ENCODE peak calls at places on chromosomes 12 and 14, in eight cellular contexts. T is transverse colon, B is SK-N-MC, O is breast epithelium, Y is GM23338, N is HCT116, I is HepG2, W is stomach. U is an unnamed sample.

GRCh38 chr12:9334026-9334692 is 126.0 kb upstream of the PZP start:
- DNase-seq in B (peak; percentile 79), W (no peak), T (no peak), Y (no peak), N (no peak), I (peak; percentile 27), O (no peak), U (no peak)

GRCh38 chr12:47509398-47509851 is 196.4 kb downstream of the RPAP3 start:
- DNase-seq in W (no peak), B (no peak), Y (no peak), T (no peak), N (no peak), I (no peak), O (no peak), U (no peak)

GRCh38 chr12:3951380-3952135 is 78.4 kb upstream of the PARP11 start:
- DNase-seq in Y (peak; percentile 43), T (no peak), B (no peak), I (no peak), O (no peak), N (no peak), W (no peak), U (no peak)

GRCh38 chr12:58242803-58243628 is 301.6 kb downstream of the ATP23 start:
- DNase-seq in W (no peak), N (no peak), Y (no peak), I (no peak), B (peak; percentile 22), O (no peak), T (no peak), U (no peak)

GRCh38 chr14:92613008-92613658 is 99.6 kb downstream of the RIN3 start:
- DNase-seq in W (no peak), Y (peak; percentile 89), N (no peak), O (no peak), I (peak; percentile 20), T (peak; percentile 50), B (no peak), U (no peak)

GRCh38 chr14:51716610-51717009 is 64.9 kb downstream of the FRMD6 start:
- DNase-seq in O (no peak), B (no peak), T (no peak), Y (no peak), W (no peak), N (no peak), I (no peak), U (no peak)

GRCh38 chr14:103056322-103057027 is 874 bp downstream of the CDC42BPB start:
- DNase-seq in Y (peak; percentile 82), O (no peak), W (peak; percentile 55), N (no peak), I (no peak), T (peak; percentile 76), B (no peak), U (no peak)

GRCh38 chr14:103716899-103717411 is 1.3 kb downstream of the ZFYVE21 start:
- DNase-seq in T (no peak), W (no peak), B (no peak), N (no peak), O (no peak), I (peak; percentile 11), Y (no peak), U (no peak)

GRCh38 chr12:77323778-77324415 is 258.5 kb upstream of the E2F7 start:
- DNase-seq in T (no peak), Y (no peak), B (no peak), N (no peak), W (no peak), I (no peak), O (no peak), U (no peak)

GRCh38 chr12:78725951-78726550 is 138.5 kb upstream of the SYT1 start:
- DNase-seq in O (no peak), I (no peak), Y (no peak), W (no peak), B (no peak), T (peak; percentile 27), N (no peak), U (no peak)

GRCh38 chr12:57175428-57176138 is 28.2 kb upstream of the LRP1-AS start:
- DNase-seq in B (no peak), N (peak; percentile 73), T (peak; percentile 86), Y (peak; percentile 94), W (peak; percentile 86), O (peak; percentile 88), I (peak; percentile 39), U (peak; percentile 94)

GRCh38 chr12:106135075-106135474 is 3.7 kb downstream of the NUAK1 start:
- DNase-seq in B (no peak), N (no peak), W (no peak), T (no peak), I (no peak), O (no peak), Y (no peak), U (no peak)

GRCh38 chr12:93857279-93857894 is 180.2 kb downstream of the CRADD start:
- DNase-seq in N (no peak), O (no peak), T (no peak), W (no peak), Y (no peak), B (no peak), I (no peak), U (peak; percentile 39)

GRCh38 chr14:35416108-35416750 is 11.7 kb upstream of the NFKBIA start:
- DNase-seq in I (no peak), W (no peak), B (no peak), N (no peak), T (peak; percentile 34), Y (no peak), O (no peak), U (no peak)

GRCh38 chr14:96257056-96257455 is 1.0 kb downstream of the BDKRB1 start:
- DNase-seq in B (no peak), W (no peak), O (no peak), Y (no peak), I (no peak), N (no peak), T (no peak), U (no peak)
- H3K4me3 ChIP-seq in B (no peak overlapping the region), W (no peak overlapping the region), O (no peak overlapping the region), Y (no peak overlapping the region), I (no peak overlapping the region), N (no peak overlapping the region), T (no peak overlapping the region), U (no peak overlapping the region)

GRCh38 chr14:23492618-23493272 is 23.2 kb downstream of the NGDN start:
- DNase-seq in Y (no peak), B (no peak), N (no peak), W (no peak), T (no peak), O (no peak), I (peak; percentile 91), U (no peak)

DNA sequence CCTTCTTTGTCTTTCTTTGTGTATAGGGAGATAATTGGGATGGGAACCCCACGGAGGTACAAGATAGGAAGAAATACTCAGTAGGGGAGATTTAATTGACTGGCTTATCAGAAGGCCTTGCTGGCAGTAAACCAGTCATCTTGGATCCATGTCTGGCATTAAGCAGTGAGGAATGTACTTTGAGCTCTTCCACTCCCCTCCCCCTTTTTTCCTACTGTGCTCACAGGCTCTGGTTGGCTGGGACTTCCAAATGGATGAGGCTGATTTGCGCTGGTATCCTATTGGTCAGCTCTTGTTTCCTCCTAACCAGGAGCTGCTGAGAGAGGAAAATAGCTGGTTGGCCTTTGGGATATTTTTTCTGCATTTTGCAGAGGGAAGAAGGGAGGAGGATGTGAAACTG is 24.7 kb downstream of the NGDN start:
- DNase-seq in Y (peak; percentile 92), T (no peak), B (no peak), N (no peak), O (no peak), W (no peak), I (peak; percentile 57), U (no peak)
- TF ChIP-seq POLR2AphosphoS5 in Y (peak; percentile 34), T (no peak), B (no peak), N (no peak), O (no peak), W (no peak), I (no peak), U (no peak)

DNA sequence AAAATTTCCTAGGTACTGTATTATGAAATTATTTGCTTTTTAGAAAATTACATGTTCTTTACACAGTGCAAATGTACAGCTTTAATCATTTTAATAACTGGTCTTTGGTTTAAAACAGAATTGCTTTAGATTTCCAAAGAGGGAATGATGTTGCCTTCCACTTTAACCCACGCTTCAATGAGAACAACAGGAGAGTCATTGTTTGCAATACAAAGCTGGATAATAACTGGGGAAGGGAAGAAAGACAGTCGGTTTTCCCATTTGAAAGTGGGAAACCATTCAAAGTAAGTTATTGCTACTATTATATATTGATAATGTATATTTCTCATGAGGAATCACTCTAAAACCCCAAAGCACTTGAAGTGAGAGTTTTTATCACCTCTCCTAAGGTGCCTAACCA is 13.4 kb downstream of the LGALS3 start:
- DNase-seq in B (no peak), O (no peak), I (no peak), Y (no peak), N (no peak), W (no peak), T (no peak), U (no peak)
- H3K27ac ChIP-seq in B (no peak overlapping the region), O (no peak overlapping the region), I (no peak overlapping the region), Y (no peak overlapping the region), N (no peak overlapping the region), W (no peak overlapping the region), T (no peak overlapping the region), U (no peak overlapping the region)

GRCh38 chr12:116318738-116319050 is 41.2 kb upstream of the MED13L start:
- DNase-seq in O (no peak), Y (no peak), B (no peak), W (peak; percentile 84), N (no peak), I (no peak), T (no peak), U (no peak)
- H3K4me3 ChIP-seq in O (peak overlapping the region; percentile 55), Y (no peak overlapping the region), B (no peak overlapping the region), W (peak overlapping the region; percentile 31), N (no peak overlapping the region), I (no peak overlapping the region), T (no peak overlapping the region), U (peak overlapping the region; percentile 39)

GRCh38 chr14:45587142-45587541 is 334.1 kb upstream of the MIS18BP1 start:
- DNase-seq in N (no peak), O (no peak), Y (no peak), I (no peak), W (no peak), T (no peak), B (no peak), U (no peak)
- TF ChIP-seq POLR2AphosphoS5 in N (no peak), O (no peak), Y (no peak), I (no peak), W (no peak), T (peak; percentile 26), B (no peak), U (no peak)

GRCh38 chr12:6226002-6226700 is 26.0 kb downstream of the CD9 start:
- DNase-seq in W (peak; percentile 79), Y (no peak), O (no peak), I (peak; percentile 77), T (peak; percentile 63), N (no peak), B (no peak), U (no peak)

GRCh38 chr12:6223545-6223944 is 23.3 kb downstream of the CD9 start:
- DNase-seq in I (no peak), T (no peak), O (no peak), Y (no peak), B (no peak), N (no peak), W (no peak), U (no peak)

GRCh38 chr12:6225630-6226001 is 25.4 kb downstream of the CD9 start:
- DNase-seq in N (no peak), O (no peak), W (no peak), Y (no peak), B (no peak), I (no peak), T (no peak), U (no peak)

GRCh38 chr12:6226701-6227096 is 26.5 kb downstream of the CD9 start:
- DNase-seq in N (no peak), T (peak; percentile 66), B (no peak), I (no peak), Y (no peak), W (no peak), O (no peak), U (no peak)

GRCh38 chr12:6224550-6224949 is 24.4 kb downstream of the CD9 start:
- DNase-seq in W (no peak), B (no peak), N (no peak), O (no peak), T (peak; percentile 50), Y (no peak), I (no peak), U (no peak)
- H3K27ac ChIP-seq in W (peak overlapping the region; percentile 90), B (no peak overlapping the region), N (no peak overlapping the region), O (peak overlapping the region; percentile 96), T (peak overlapping the region; percentile 97), Y (no peak overlapping the region), I (peak overlapping the region; percentile 94), U (peak overlapping the region; percentile 96)